ENCODE peak calls at places on chromosomes 6 and 20, in ten cellular contexts. N is CD8-positive, alpha-beta memory T cell; F is fibroblast of mammary gland; L is adipocyte; K is endodermal cell; Z is Panc1; Y is GM23248; H is adrenal gland; W is H1; C is tibial artery. V is an unnamed sample.

GRCh38 chr6:74879970-74880369 is 325.9 kb downstream of the COL12A1 start:
- DNase-seq in N (no peak), F (peak), L (peak), K (no peak), Z (no peak), Y (no peak), H (no peak), W (no peak), C (no peak), V (no peak)

GRCh38 chr6:37850728-37851285 is 31.3 kb downstream of the ZFAND3 start:
- DNase-seq in N (peak), F (no peak), L (no peak), K (no peak), Z (no peak), Y (no peak), H (no peak), W (no peak), C (no peak), V (no peak)

GRCh38 chr6:15400572-15401004 is 154.7 kb downstream of the JARID2 start:
- DNase-seq in N (no peak), F (no peak), L (no peak), K (peak), Z (no peak), Y (peak), H (peak), W (no peak), C (peak), V (peak)

GRCh38 chr6:30060634-30060981 is 457 bp upstream of the POLR1H start:
- DNase-seq in N (no peak), F (peak), L (peak), K (no peak), Z (no peak), Y (peak), H (no peak), W (no peak), C (peak), V (peak)

GRCh38 chr20:16020971-16021370 is 552.3 kb downstream of the KIF16B start:
- DNase-seq in N (no peak), F (peak), L (peak), K (no peak), Z (no peak), Y (peak), H (no peak), W (no peak), C (no peak), V (peak)

GRCh38 chr6:136069119-136069518 is 181.0 kb downstream of the MTFR2 start:
- DNase-seq in N (no peak), F (peak), L (peak), K (no peak), Z (no peak), Y (peak), H (no peak), W (no peak), C (no peak), V (peak)

GRCh38 chr6:159254186-159254585 is 85.0 kb downstream of the FNDC1 start:
- DNase-seq in N (no peak), F (peak), L (peak), K (no peak), Z (no peak), Y (peak), H (no peak), W (no peak), C (no peak), V (peak)

GRCh38 chr6:31175961-31176360 is 5.5 kb upstream of the POU5F1 start:
- DNase-seq in N (no peak), F (peak), L (peak), K (peak), Z (no peak), Y (peak), H (no peak), W (no peak), C (no peak), V (peak)

GRCh38 chr6:136945072-136945471 is 23.0 kb downstream of the SLC35D3 start:
- DNase-seq in N (no peak), F (no peak), L (no peak), K (peak), Z (no peak), Y (no peak), H (no peak), W (no peak), C (no peak), V (no peak)

GRCh38 chr6:27864906-27865883 is 47.0 kb downstream of the OR2B2 start:
- DNase-seq in N (peak), F (peak), L (peak), K (peak), Z (peak), Y (peak), H (peak), W (peak), C (peak), V (peak)

GRCh38 chr20:19995220-19995863 is 21.8 kb upstream of the NAA20 start:
- DNase-seq in N (peak), F (peak), L (peak), K (no peak), Z (no peak), Y (peak), H (no peak), W (no peak), C (no peak), V (peak)

GRCh38 chr6:137678451-137678850 is 184.3 kb upstream of the OLIG3 start:
- DNase-seq in N (no peak), F (no peak), L (no peak), K (no peak), Z (no peak), Y (no peak), H (no peak), W (no peak), C (no peak), V (no peak)

GRCh38 chr20:48875914-48876240 is 45.6 kb upstream of the ARFGEF2 start:
- DNase-seq in N (no peak), F (peak), L (no peak), K (no peak), Z (no peak), Y (peak), H (peak), W (no peak), C (peak), V (peak)

GRCh38 chr20:47907031-47907670 is 121.9 kb upstream of the SULF2 start:
- DNase-seq in N (no peak), F (no peak), L (no peak), K (no peak), Z (no peak), Y (no peak), H (no peak), W (no peak), C (no peak), V (no peak)

GRCh38 chr6:132228894-132229293 is 172.4 kb downstream of the MOXD1 start:
- DNase-seq in N (no peak), F (no peak), L (no peak), K (no peak), Z (no peak), Y (no peak), H (no peak), W (no peak), C (no peak), V (no peak)

GRCh38 chr20:50992733-50993457 is 30.0 kb downstream of the KCNG1 start:
- DNase-seq in N (peak), F (peak), L (peak), K (peak), Z (no peak), Y (peak), H (no peak), W (peak), C (no peak), V (peak)

GRCh38 chr20:48824830-48825550 is 2.8 kb downstream of the PREX1 start:
- DNase-seq in N (no peak), F (no peak), L (peak), K (peak), Z (no peak), Y (no peak), H (no peak), W (no peak), C (no peak), V (no peak)

GRCh38 chr20:51767867-51768758 is at the start of gene ATP9A:
- DNase-seq in N (no peak), F (no peak), L (peak), K (peak), Z (no peak), Y (peak), H (no peak), W (peak), C (no peak), V (peak)

GRCh38 chr20:24491043-24491756 is 21.8 kb downstream of the SYNDIG1 start:
- DNase-seq in N (no peak), F (peak), L (no peak), K (no peak), Z (no peak), Y (peak), H (no peak), W (no peak), C (no peak), V (peak)

GRCh38 chr20:38854654-38855066 is 49.2 kb downstream of the PPP1R16B start:
- DNase-seq in N (no peak), F (no peak), L (no peak), K (no peak), Z (no peak), Y (no peak), H (no peak), W (no peak), C (no peak), V (no peak)

GRCh38 chr6:7758456-7758855 is 32.6 kb downstream of the BMP6 start:
- DNase-seq in N (no peak), F (peak), L (peak), K (no peak), Z (peak), Y (peak), H (no peak), W (no peak), C (no peak), V (peak)

GRCh38 chr20:58721951-58722371 is 29.4 kb downstream of the NPEPL1 start:
- DNase-seq in N (no peak), F (no peak), L (no peak), K (no peak), Z (no peak), Y (no peak), H (peak), W (no peak), C (peak), V (no peak)

GRCh38 chr6:4066029-4066755 is 12.7 kb downstream of the FAM217A start:
- DNase-seq in N (no peak), F (no peak), L (no peak), K (no peak), Z (no peak), Y (no peak), H (no peak), W (no peak), C (no peak), V (no peak)

GRCh38 chr6:158536084-158536890 is 23.6 kb upstream of the TMEM181 start:
- DNase-seq in N (peak), F (peak), L (peak), K (peak), Z (no peak), Y (peak), H (peak), W (peak), C (peak), V (peak)

GRCh38 chr6:2868637-2869379 is 27.1 kb upstream of the SERPINB1 start:
- DNase-seq in N (no peak), F (no peak), L (no peak), K (peak), Z (no peak), Y (no peak), H (no peak), W (no peak), C (no peak), V (no peak)

GRCh38 chr20:4677846-4678245 is 43.9 kb upstream of the PRND start:
- DNase-seq in N (no peak), F (no peak), L (no peak), K (no peak), Z (no peak), Y (peak), H (no peak), W (no peak), C (no peak), V (no peak)

GRCh38 chr20:47318027-47318595 is 38.4 kb downstream of the ZMYND8 start:
- DNase-seq in N (no peak), F (peak), L (peak), K (peak), Z (no peak), Y (peak), H (no peak), W (peak), C (no peak), V (peak)

GRCh38 chr6:160417550-160417949 is 69.4 kb downstream of the SLC22A3 start:
- DNase-seq in N (no peak), F (no peak), L (no peak), K (no peak), Z (no peak), Y (no peak), H (no peak), W (no peak), C (no peak), V (no peak)

GRCh38 chr6:160417135-160417534 is 69.0 kb downstream of the SLC22A3 start:
- DNase-seq in N (no peak), F (no peak), L (no peak), K (no peak), Z (no peak), Y (no peak), H (no peak), W (no peak), C (no peak), V (no peak)

GRCh38 chr6:160419488-160419887 is 71.3 kb downstream of the SLC22A3 start:
- DNase-seq in N (no peak), F (no peak), L (no peak), K (no peak), Z (no peak), Y (no peak), H (no peak), W (no peak), C (no peak), V (no peak)

GRCh38 chr6:160420253-160420968 is 72.2 kb downstream of the SLC22A3 start:
- DNase-seq in N (no peak), F (no peak), L (no peak), K (no peak), Z (no peak), Y (no peak), H (no peak), W (no peak), C (no peak), V (no peak)

DNA sequence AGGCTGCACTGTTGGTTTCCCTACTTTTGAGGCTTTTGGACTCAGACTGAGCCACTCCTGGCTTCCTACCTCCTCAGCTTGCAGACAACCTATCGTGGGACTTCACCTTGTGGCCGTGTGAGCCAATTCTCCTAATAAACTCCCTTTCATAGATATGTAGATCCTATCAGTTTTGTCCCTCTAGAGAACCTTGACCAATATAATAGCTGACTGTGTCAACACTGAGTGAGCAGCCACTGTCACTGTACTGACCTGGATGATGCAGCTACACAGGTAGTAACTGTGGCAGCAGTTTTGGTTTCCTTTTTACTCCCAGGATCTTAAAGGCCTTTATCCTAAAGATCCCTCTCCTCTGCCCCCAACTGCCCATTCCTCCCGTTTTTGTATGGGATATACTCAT is 70.2 kb downstream of the SLC22A3 start:
- DNase-seq in N (no peak), F (no peak), L (no peak), K (no peak), Z (no peak), Y (no peak), H (no peak), W (no peak), C (no peak), V (no peak)
- H3K4me3 ChIP-seq in N (no peak), F (no peak), L (no peak), K (no peak), Z (no peak), Y (no peak), H (no peak), W (no peak), C (no peak), V (no peak)

GRCh38 chr6:43456737-43457126 is 1.4 kb upstream of the DLK2 start:
- DNase-seq in N (no peak), F (no peak), L (no peak), K (no peak), Z (no peak), Y (no peak), H (no peak), W (no peak), C (no peak), V (no peak)
- H3K4me3 ChIP-seq in N (no peak), F (no peak), L (no peak), K (no peak), Z (peak), Y (no peak), H (no peak), W (no peak), C (no peak), V (no peak)

DNA sequence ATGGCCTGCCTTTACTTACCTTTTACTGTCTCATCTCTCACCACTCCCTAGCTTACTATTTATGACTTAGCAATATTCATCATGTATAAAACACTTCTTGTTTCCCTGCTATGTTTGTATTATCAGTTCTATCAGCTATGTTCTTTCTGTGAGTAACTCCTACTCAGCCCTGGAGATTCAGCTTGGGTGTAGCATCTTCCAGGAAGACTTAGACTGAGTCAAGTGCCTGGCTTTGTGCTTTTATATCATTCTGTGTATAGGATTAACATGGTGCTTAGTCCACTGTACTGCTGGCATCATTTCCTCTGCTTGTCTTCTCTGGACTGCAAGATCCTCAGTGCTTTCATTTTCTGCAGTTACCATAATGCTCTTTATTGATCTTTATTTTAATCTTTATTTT is 257.8 kb downstream of the BTBD3 start:
- DNase-seq in N (no peak), F (no peak), L (no peak), K (no peak), Z (no peak), Y (no peak), H (no peak), W (no peak), C (no peak), V (no peak)
- H3K4me3 ChIP-seq in N (no peak), F (no peak), L (no peak), K (no peak), Z (no peak), Y (no peak), H (no peak), W (no peak), C (no peak), V (no peak)

GRCh38 chr6:42788671-42789070 is 6.8 kb downstream of the BICRAL start:
- DNase-seq in N (no peak), F (no peak), L (no peak), K (no peak), Z (no peak), Y (no peak), H (no peak), W (no peak), C (no peak), V (no peak)

GRCh38 chr6:42784739-42785498 is 3.1 kb downstream of the BICRAL start:
- DNase-seq in N (no peak), F (no peak), L (no peak), K (peak), Z (no peak), Y (peak), H (no peak), W (no peak), C (no peak), V (no peak)

GRCh38 chr6:42786525-42786985 is 4.7 kb downstream of the BICRAL start:
- DNase-seq in N (no peak), F (no peak), L (no peak), K (no peak), Z (no peak), Y (no peak), H (no peak), W (no peak), C (no peak), V (no peak)

GRCh38 chr6:42783876-42784738 is 2.3 kb downstream of the BICRAL start:
- DNase-seq in N (no peak), F (peak), L (peak), K (no peak), Z (no peak), Y (peak), H (no peak), W (no peak), C (no peak), V (no peak)

DNA sequence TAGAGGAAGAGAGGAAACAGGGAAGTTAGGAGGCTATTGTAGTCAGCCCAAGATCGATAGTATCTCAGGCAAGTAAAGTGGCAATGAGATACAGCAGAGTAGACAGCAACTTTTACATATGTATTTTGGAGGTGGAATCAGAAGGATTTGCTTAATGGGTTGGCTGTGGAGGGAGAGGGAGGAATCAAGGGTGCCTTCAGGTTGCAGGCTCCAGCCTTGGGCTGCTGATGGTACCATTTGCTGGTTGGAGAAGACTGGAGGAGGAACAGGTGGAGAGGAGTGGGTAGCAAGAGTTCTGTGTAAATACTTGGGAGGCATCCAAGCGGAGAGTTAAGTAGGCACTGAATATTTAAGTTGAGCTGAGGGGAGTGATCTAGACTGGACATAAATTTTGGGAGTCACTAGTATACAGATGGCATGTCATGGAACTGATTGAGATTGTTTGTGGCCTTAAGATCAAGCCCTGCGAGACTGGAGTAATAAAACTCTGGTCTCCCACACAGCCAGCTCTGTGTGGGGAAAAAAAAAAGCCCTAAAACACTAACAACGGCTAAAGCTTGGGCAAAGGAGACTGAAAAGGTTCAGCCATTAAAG is 5.3 kb downstream of the BICRAL start:
- DNase-seq in N (no peak), F (no peak), L (no peak), K (no peak), Z (no peak), Y (no peak), H (no peak), W (no peak), C (no peak), V (no peak)
- H3K4me3 ChIP-seq in N (no peak), F (no peak), L (no peak), K (peak), Z (no peak), Y (no peak), H (no peak), W (no peak), C (no peak), V (no peak)